ENCODE peak calls at places on chromosomes 3 and 15, in six cellular contexts. Z is hepatocyte; H is effector memory CD4-positive, alpha-beta T cell; P is aorta; S is HFF-Myc; N is transverse colon. B is an unnamed sample.

GRCh38 chr3:164608554-164609276 is 469.6 kb downstream of the SI start:
- DNase-seq in H (no peak), P (no peak), Z (no peak), N (no peak), S (no peak), B (no peak)

GRCh38 chr3:47989981-47990440 is 26.2 kb downstream of the MAP4 start:
- DNase-seq in H (peak), Z (peak), S (peak), N (peak), P (peak), B (peak)

GRCh38 chr15:81163961-81164800 is 30.1 kb downstream of the CFAP161 start:
- DNase-seq in S (no peak), P (no peak), H (no peak), N (no peak), Z (no peak), B (no peak)

GRCh38 chr3:170910542-170910941 is 2.1 kb upstream of the EIF5A2 start:
- DNase-seq in S (no peak), P (no peak), N (no peak), Z (no peak), H (no peak), B (no peak)

GRCh38 chr15:95018888-95019545 is 787.7 kb downstream of the MCTP2 start:
- DNase-seq in N (no peak), H (no peak), S (no peak), Z (peak), P (no peak), B (peak)

GRCh38 chr3:25689226-25689625 is 24.5 kb upstream of the TOP2B start:
- DNase-seq in P (no peak), Z (no peak), N (no peak), S (no peak), H (no peak), B (no peak)

GRCh38 chr3:172098698-172099494 is 59.5 kb downstream of the FNDC3B start:
- DNase-seq in H (no peak), P (no peak), Z (no peak), N (no peak), S (no peak), B (no peak)

GRCh38 chr15:46467041-46467440 is 832.2 kb downstream of the SQOR start:
- DNase-seq in N (no peak), P (no peak), Z (no peak), S (no peak), H (no peak), B (no peak)

GRCh38 chr3:10357592-10358308 is 36.8 kb upstream of the SEC13 start:
- DNase-seq in Z (peak), H (no peak), P (peak), S (peak), N (no peak), B (no peak)

GRCh38 chr15:36126194-36126593 is 453.2 kb upstream of the CDIN1 start:
- DNase-seq in H (no peak), P (no peak), N (no peak), S (no peak), Z (no peak), B (no peak)

GRCh38 chr3:66427951-66428350 is 72.9 kb downstream of the LRIG1 start:
- DNase-seq in N (no peak), H (no peak), P (no peak), S (no peak), Z (no peak), B (no peak)
- H3K4me3 ChIP-seq in N (no peak), H (no peak), P (no peak), S (no peak), Z (no peak), B (no peak)

GRCh38 chr3:62567097-62568021 is 194.0 kb upstream of the FEZF2 start:
- DNase-seq in S (peak), H (no peak), Z (peak), P (peak), N (no peak), B (no peak)
- H3K4me3 ChIP-seq in S (no peak), H (no peak), Z (no peak), P (no peak), N (no peak), B (no peak)

GRCh38 chr3:174495231-174495755 is 363.8 kb upstream of the NAALADL2 start:
- DNase-seq in Z (no peak), P (no peak), S (peak), N (no peak), H (no peak), B (no peak)

GRCh38 chr3:174495928-174496327 is 363.2 kb upstream of the NAALADL2 start:
- DNase-seq in S (no peak), H (no peak), N (no peak), P (peak), Z (no peak), B (no peak)

DNA sequence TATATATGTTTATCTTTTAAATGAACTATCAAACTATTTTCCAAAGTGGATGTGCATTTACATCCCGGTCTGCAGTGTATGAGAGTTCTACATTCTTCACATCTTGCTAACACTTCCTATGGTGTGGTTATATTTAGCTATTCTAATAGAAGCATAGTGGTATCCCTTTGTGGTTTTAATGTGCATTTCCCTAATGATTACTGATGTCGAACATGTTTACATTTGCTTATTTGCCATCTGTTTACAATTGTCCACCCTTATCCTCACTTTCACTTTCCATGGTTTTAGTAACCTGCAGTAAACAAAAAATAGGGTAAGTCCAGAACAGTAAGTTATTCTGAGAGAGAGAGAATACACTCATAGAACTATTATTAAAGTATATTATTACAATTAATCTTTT is 360.5 kb upstream of the NAALADL2 start:
- DNase-seq in S (peak), Z (no peak), P (no peak), N (no peak), H (no peak), B (no peak)
- H3K4me3 ChIP-seq in S (no peak), Z (no peak), P (no peak), N (no peak), H (no peak), B (no peak)

GRCh38 chr3:37291275-37291700 is 116.9 kb upstream of the LRRFIP2 start:
- DNase-seq in N (no peak), P (no peak), H (no peak), Z (no peak), S (peak), B (no peak)
- H3K4me3 ChIP-seq in N (no peak), P (no peak), H (no peak), Z (no peak), S (no peak), B (no peak)

DNA sequence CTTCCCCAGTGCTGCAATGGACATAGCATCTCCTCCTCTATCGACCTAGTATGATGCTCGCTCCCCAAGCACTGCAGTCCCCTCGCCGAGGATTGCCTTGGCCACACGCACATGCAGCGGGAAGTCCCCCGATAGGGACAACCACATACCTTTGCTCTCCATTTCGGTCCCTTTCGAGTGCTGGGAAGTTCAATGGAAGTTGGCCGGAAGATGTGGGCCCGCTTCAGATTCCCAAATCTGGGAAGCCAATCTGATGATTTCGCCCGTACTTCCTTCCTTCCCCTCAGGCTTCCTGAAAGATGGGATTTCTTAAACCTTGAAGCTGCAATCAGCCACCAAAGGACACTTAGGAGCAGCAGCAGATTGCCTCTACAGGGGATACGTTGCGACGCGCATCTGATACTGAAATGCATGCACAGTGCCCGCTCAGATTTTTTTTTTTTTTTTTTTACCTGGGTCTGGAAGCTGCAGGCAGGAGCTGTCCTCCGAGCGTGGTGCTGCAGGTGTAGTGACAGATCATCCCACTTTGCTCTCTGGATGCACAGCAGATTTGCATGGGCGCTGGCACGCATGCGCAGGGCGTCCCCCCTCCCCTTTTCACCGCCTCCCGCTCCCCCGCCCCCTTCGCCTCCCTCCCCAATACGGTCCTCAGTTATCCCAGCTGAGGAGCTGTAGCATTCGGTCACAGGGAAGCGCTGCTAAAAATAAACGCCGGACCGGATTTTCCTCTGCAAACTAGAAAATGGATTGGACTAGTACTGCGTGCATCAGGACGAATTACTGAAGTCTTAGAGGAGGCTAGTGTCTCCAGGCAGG is at the start of gene FGF12:
- DNase-seq in S (peak), P (peak), H (no peak), Z (peak), N (peak), B (peak)
- H3K4me3 ChIP-seq in S (no peak), P (peak), H (no peak), Z (no peak), N (no peak), B (peak)